ENCODE peak calls at places on chromosome 10, in eight cellular contexts. I, E, G, C, V, A, X and H are unnamed samples.

GRCh38 chr10:79127151-79127961 is 58.6 kb downstream of the ZMIZ1 start:
- DNase-seq in I (no peak), E (no peak), G (peak), C (peak), V (peak), A (peak), X (peak), H (no peak)

GRCh38 chr10:2968401-2968800 is 98.9 kb upstream of the PFKP start:
- DNase-seq in I (no peak), E (no peak), G (no peak), C (peak), V (peak), A (no peak), X (no peak), H (no peak)

GRCh38 chr10:12513003-12513365 is 163.6 kb downstream of the CAMK1D start:
- DNase-seq in I (no peak), E (no peak), G (no peak), C (no peak), V (no peak), A (no peak), X (no peak), H (no peak)

GRCh38 chr10:80908596-80908995 is 370.9 kb downstream of the SH2D4B start:
- DNase-seq in I (no peak), E (no peak), G (no peak), C (no peak), V (no peak), A (no peak), X (no peak), H (no peak)

GRCh38 chr10:4512557-4513286 is 313.3 kb upstream of the AKR1E2 start:
- DNase-seq in I (peak), E (no peak), G (peak), C (peak), V (peak), A (peak), X (peak), H (no peak)

GRCh38 chr10:13327516-13327915 is 20.6 kb downstream of the SEPHS1 start:
- DNase-seq in I (no peak), E (no peak), G (no peak), C (no peak), V (no peak), A (no peak), X (no peak), H (no peak)

GRCh38 chr10:32332299-32332750 is 14.6 kb downstream of the EPC1 start:
- DNase-seq in I (no peak), E (peak), G (no peak), C (peak), V (peak), A (peak), X (no peak), H (peak)

GRCh38 chr10:7649673-7650330 is 17.0 kb downstream of the ITIH5 start:
- DNase-seq in I (no peak), E (no peak), G (no peak), C (no peak), V (no peak), A (no peak), X (no peak), H (no peak)

GRCh38 chr10:58087896-58088295 is 179.8 kb downstream of the IPMK start:
- DNase-seq in I (no peak), E (no peak), G (no peak), C (no peak), V (no peak), A (peak), X (no peak), H (no peak)

GRCh38 chr10:131885391-131886165 is 15.2 kb upstream of the PPP2R2D start:
- DNase-seq in I (peak), E (peak), G (peak), C (peak), V (peak), A (peak), X (peak), H (peak)

GRCh38 chr10:118166951-118167350 is 120.2 kb upstream of the RAB11FIP2 start:
- DNase-seq in I (no peak), E (no peak), G (no peak), C (no peak), V (no peak), A (no peak), X (no peak), H (no peak)

GRCh38 chr10:68047554-68048327 is 27.3 kb downstream of the HERC4 start:
- DNase-seq in I (no peak), E (no peak), G (no peak), C (no peak), V (no peak), A (no peak), X (no peak), H (no peak)

GRCh38 chr10:3364768-3365480 is 192.3 kb upstream of the PITRM1 start:
- DNase-seq in I (no peak), E (no peak), G (no peak), C (no peak), V (no peak), A (no peak), X (no peak), H (no peak)

GRCh38 chr10:31702954-31703353 is 225.7 kb downstream of the ARHGAP12 start:
- DNase-seq in I (no peak), E (no peak), G (no peak), C (no peak), V (no peak), A (no peak), X (no peak), H (no peak)

GRCh38 chr10:60420991-60421894 is 31.6 kb upstream of the ANK3 start:
- DNase-seq in I (no peak), E (no peak), G (no peak), C (no peak), V (no peak), A (no peak), X (no peak), H (no peak)

GRCh38 chr10:111707066-111707465 is 476.5 kb downstream of the GPAM start:
- DNase-seq in I (no peak), E (no peak), G (no peak), C (no peak), V (peak), A (no peak), X (no peak), H (no peak)

GRCh38 chr10:74683067-74683466 is 143.3 kb upstream of the KAT6B start:
- DNase-seq in I (no peak), E (no peak), G (no peak), C (peak), V (no peak), A (no peak), X (no peak), H (no peak)

GRCh38 chr10:61912981-61913380 is 11.5 kb downstream of the ARID5B start:
- DNase-seq in I (no peak), E (no peak), G (no peak), C (no peak), V (no peak), A (no peak), X (no peak), H (no peak)

GRCh38 chr10:124213471-124213870 is 120.1 kb upstream of the CHST15 start:
- DNase-seq in I (no peak), E (no peak), G (no peak), C (no peak), V (peak), A (peak), X (no peak), H (no peak)

GRCh38 chr10:123043409-123043925 is 34.7 kb downstream of the ACADSB start:
- DNase-seq in I (peak), E (peak), G (peak), C (peak), V (peak), A (peak), X (peak), H (peak)

GRCh38 chr10:646118-646524 is 43.3 kb downstream of the DIP2C start:
- DNase-seq in I (no peak), E (no peak), G (no peak), C (no peak), V (no peak), A (no peak), X (no peak), H (no peak)